ENCODE peak calls at places on chromosomes 12 and 14, in ten cellular contexts. T is lung; J is NCI-H345; D is nucleus accumbens; N is HS-27A; V is D341Med; E is activated CD8-positive, alpha-beta memory T cell treated with anti-CD3 and anti-CD28 coated beads, Interleukin-2, amount 50 U/mL, for 48 hours; B is heart left ventricle; Z is mucosa of descending colon; I is T-helper 9 cell. S is an unnamed sample.

GRCh38 chr14:55316528-55316927 is 45.3 kb downstream of the FBXO34 start:
- DNase-seq in T (no peak), J (no peak), D (no peak), N (no peak), V (no peak), E (no peak), B (no peak), Z (peak), I (no peak), S (no peak)

GRCh38 chr14:76201162-76201561 is 49.4 kb downstream of the GPATCH2L start:
- DNase-seq in T (no peak), J (no peak), D (no peak), N (no peak), V (no peak), E (no peak), B (no peak), Z (no peak), I (no peak), S (no peak)

GRCh38 chr14:65783576-65783975 is 371.0 kb downstream of the FUT8 start:
- DNase-seq in T (no peak), J (no peak), D (no peak), N (no peak), V (no peak), E (no peak), B (no peak), Z (no peak), I (no peak), S (no peak)

GRCh38 chr12:119642986-119643385 is 24.9 kb upstream of the PRKAB1 start:
- DNase-seq in T (no peak), J (no peak), D (no peak), N (no peak), V (no peak), E (no peak), B (no peak), Z (no peak), I (no peak), S (no peak)

GRCh38 chr12:91954761-91955160 is 190.9 kb downstream of the BTG1 start:
- DNase-seq in T (no peak), J (no peak), D (no peak), N (no peak), V (no peak), E (no peak), B (no peak), Z (no peak), I (no peak), S (no peak)

GRCh38 chr12:119328111-119328510 is 6.4 kb upstream of the CCDC60 start:
- DNase-seq in T (no peak), J (no peak), D (no peak), N (no peak), V (peak), E (no peak), B (peak), Z (no peak), I (no peak), S (peak)

GRCh38 chr12:10331642-10332239 is 24.1 kb downstream of the KLRD1 start:
- DNase-seq in T (no peak), J (peak), D (no peak), N (no peak), V (peak), E (no peak), B (no peak), Z (no peak), I (no peak), S (peak)

GRCh38 chr12:2765052-2765451 is 29.7 kb upstream of the FKBP4 start:
- DNase-seq in T (no peak), J (no peak), D (no peak), N (no peak), V (no peak), E (no peak), B (no peak), Z (no peak), I (no peak), S (no peak)

GRCh38 chr12:109824731-109825130 is 8.5 kb downstream of the TRPV4 start:
- DNase-seq in T (no peak), J (no peak), D (no peak), N (no peak), V (no peak), E (no peak), B (no peak), Z (no peak), I (no peak), S (no peak)

GRCh38 chr12:117063162-117063911 is 35.9 kb downstream of the TESC start:
- DNase-seq in T (peak), J (no peak), D (peak), N (no peak), V (no peak), E (peak), B (peak), Z (no peak), I (no peak), S (peak)

GRCh38 chr12:92178340-92178739 is 32.7 kb upstream of the BTG1 start:
- DNase-seq in T (no peak), J (no peak), D (no peak), N (no peak), V (no peak), E (no peak), B (no peak), Z (no peak), I (no peak), S (no peak)

GRCh38 chr12:81492131-81492720 is 266.9 kb downstream of the PPFIA2 start:
- DNase-seq in T (no peak), J (no peak), D (no peak), N (no peak), V (peak), E (no peak), B (no peak), Z (no peak), I (no peak), S (no peak)

GRCh38 chr12:52351196-52352059 is 15.9 kb downstream of the KRT85 start:
- DNase-seq in T (no peak), J (no peak), D (peak), N (no peak), V (no peak), E (no peak), B (peak), Z (no peak), I (peak), S (no peak)

GRCh38 chr14:85090681-85091080 is 439.3 kb upstream of the FLRT2 start:
- DNase-seq in T (no peak), J (no peak), D (no peak), N (no peak), V (no peak), E (no peak), B (no peak), Z (no peak), I (no peak), S (no peak)